ENCODE peak calls at places on chromosomes 11 and 22, in seven cellular contexts. J is NCI-H1105; D is activated naive CD8-positive, alpha-beta T cell treated with anti-CD3 and anti-CD28 coated beads, Interleukin-2, amount 10 ng/mL, durations not matched to agents 7 days and 5 days; Z is 8988T; H is epithelial cell of prostate; I is left lung; A is OCI-LY7. L is an unnamed sample.

GRCh38 chr22:41596776-41597634 is 7.4 kb upstream of the PMM1 start:
- DNase-seq in J (peak; percentile 38), D (peak; percentile 63), Z (peak; percentile 76), H (no peak), I (peak; percentile 83), A (peak; percentile 45), L (peak; percentile 55)

GRCh38 chr11:86803136-86803535 is 2.8 kb downstream of the PRSS23 start:
- DNase-seq in J (no peak), D (no peak), Z (no peak), H (no peak), I (no peak), A (no peak), L (no peak)

GRCh38 chr11:126799974-126800373 is 200.6 kb downstream of the KIRREL3 start:
- DNase-seq in J (no peak), D (no peak), Z (no peak), H (no peak), I (no peak), A (no peak), L (no peak)

GRCh38 chr11:44726278-44727113 is at the start of gene TSPAN18:
- DNase-seq in J (no peak), D (peak; percentile 48), Z (peak; percentile 76), H (no peak), I (no peak), A (peak; percentile 26), L (peak; percentile 73)

GRCh38 chr11:111729441-111729840 is 36.7 kb downstream of the PPP2R1B start:
- DNase-seq in J (peak; percentile 23), D (no peak), Z (no peak), H (no peak), I (no peak), A (no peak), L (no peak)

GRCh38 chr11:40306938-40307548 is 1152.4 kb downstream of the LRRC4C start:
- DNase-seq in J (peak; percentile 57), D (no peak), Z (peak; percentile 29), H (no peak), I (no peak), A (peak; percentile 26), L (peak; percentile 52)

GRCh38 chr11:94507485-94507884 is 4.8 kb upstream of the C11orf97 start:
- DNase-seq in J (no peak), D (no peak), Z (no peak), H (peak; percentile 33), I (no peak), A (no peak), L (no peak)

GRCh38 chr11:68314886-68315580 is 2.6 kb downstream of the LRP5 start:
- DNase-seq in J (no peak), D (no peak), Z (peak; percentile 69), H (no peak), I (no peak), A (no peak), L (no peak)

GRCh38 chr11:122192634-122193245 is 76.7 kb upstream of the BLID start:
- DNase-seq in J (no peak), D (no peak), Z (no peak), H (no peak), I (no peak), A (no peak), L (no peak)

GRCh38 chr11:12271241-12271640 is 106.1 kb upstream of the PARVA start:
- DNase-seq in J (no peak), D (no peak), Z (no peak), H (no peak), I (no peak), A (no peak), L (no peak)

GRCh38 chr11:58027341-58027740 is 3.4 kb upstream of the OR6Q1 start:
- DNase-seq in J (no peak), D (no peak), Z (no peak), H (no peak), I (no peak), A (no peak), L (no peak)

GRCh38 chr11:35487532-35488078 is 37.8 kb downstream of the PAMR1 start:
- DNase-seq in J (no peak), D (no peak), Z (peak; percentile 26), H (no peak), I (no peak), A (peak; percentile 2), L (peak; percentile 63)

GRCh38 chr22:23007823-23008222 is 62.5 kb upstream of the GNAZ start:
- DNase-seq in J (no peak), D (no peak), Z (no peak), H (no peak), I (no peak), A (no peak), L (no peak)

GRCh38 chr11:124961972-124962609 is 8.1 kb downstream of the CCDC15 start:
- DNase-seq in J (peak; percentile 63), D (no peak), Z (no peak), H (peak; percentile 26), I (no peak), A (peak; percentile 73), L (peak; percentile 35)

GRCh38 chr22:36350751-36351594 is 36.8 kb downstream of the MYH9 start:
- DNase-seq in J (no peak), D (no peak), Z (no peak), H (no peak), I (no peak), A (no peak), L (no peak)

GRCh38 chr11:19259487-19260345 is 19.0 kb upstream of the E2F8 start:
- DNase-seq in J (peak; percentile 32), D (peak; percentile 71), Z (no peak), H (no peak), I (peak; percentile 84), A (peak; percentile 70), L (peak; percentile 67)

GRCh38 chr11:2886191-2886894 is 768 bp upstream of the CDKN1C start:
- DNase-seq in J (no peak), D (no peak), Z (no peak), H (no peak), I (peak; percentile 87), A (peak; percentile 30), L (peak; percentile 55)

GRCh38 chr11:61697764-61698163 is 17.6 kb downstream of the DAGLA start:
- DNase-seq in J (no peak), D (no peak), Z (no peak), H (no peak), I (no peak), A (no peak), L (no peak)

GRCh38 chr22:48746789-48747425 is 1080.8 kb downstream of the BRD1 start:
- DNase-seq in J (no peak), D (no peak), Z (no peak), H (no peak), I (peak; percentile 65), A (no peak), L (no peak)

GRCh38 chr11:70535191-70535971 is 137.1 kb downstream of the CTTN start:
- DNase-seq in J (no peak), D (no peak), Z (no peak), H (no peak), I (no peak), A (no peak), L (no peak)

GRCh38 chr11:68040121-68040956 is 1.5 kb downstream of the TCIRG1 start:
- DNase-seq in J (no peak), D (peak; percentile 70), Z (peak; percentile 95), H (no peak), I (peak; percentile 92), A (peak; percentile 84), L (peak; percentile 93)

GRCh38 chr11:130407978-130408377 is 20.4 kb downstream of the ADAMTS8 start:
- DNase-seq in J (no peak), D (no peak), Z (peak; percentile 69), H (peak; percentile 66), I (no peak), A (no peak), L (no peak)

GRCh38 chr11:74566386-74566960 is 25.9 kb upstream of the POLD3 start:
- DNase-seq in J (no peak), D (no peak), Z (no peak), H (no peak), I (no peak), A (no peak), L (no peak)

GRCh38 chr22:45587638-45588481 is 83.8 kb upstream of the ATXN10 start:
- DNase-seq in J (no peak), D (no peak), Z (no peak), H (no peak), I (peak; percentile 12), A (no peak), L (no peak)

GRCh38 chr11:32418836-32419235 is 16.5 kb downstream of the WT1 start:
- DNase-seq in J (no peak), D (no peak), Z (no peak), H (no peak), I (no peak), A (no peak), L (no peak)

GRCh38 chr11:116357769-116358544 is 414.8 kb downstream of the BUD13 start:
- DNase-seq in J (no peak), D (peak; percentile 37), Z (no peak), H (no peak), I (peak; percentile 82), A (no peak), L (no peak)

GRCh38 chr11:12280838-12281565 is 96.4 kb upstream of the PARVA start:
- DNase-seq in J (no peak), D (no peak), Z (peak; percentile 5), H (no peak), I (no peak), A (no peak), L (no peak)

GRCh38 chr11:126359431-126360048 is 4.1 kb downstream of the ST3GAL4 start:
- DNase-seq in J (peak; percentile 92), D (no peak), Z (no peak), H (no peak), I (no peak), A (no peak), L (no peak)

GRCh38 chr22:47994899-47995573 is 1232.6 kb downstream of the TBC1D22A start:
- DNase-seq in J (no peak), D (no peak), Z (no peak), H (no peak), I (no peak), A (no peak), L (no peak)

GRCh38 chr22:39940757-39941305 is 19.4 kb upstream of the TMA7B start:
- DNase-seq in J (no peak), D (no peak), Z (no peak), H (no peak), I (no peak), A (peak; percentile 39), L (no peak)

GRCh38 chr22:31347251-31348008 is 1.3 kb upstream of the PATZ1 start:
- DNase-seq in J (peak; percentile 46), D (peak; percentile 69), Z (peak; percentile 49), H (no peak), I (peak; percentile 90), A (peak; percentile 77), L (peak; percentile 78)

GRCh38 chr11:61733120-61733978 is 19.1 kb upstream of the MYRF start:
- DNase-seq in J (peak; percentile 84), D (peak; percentile 82), Z (peak; percentile 100), H (peak; percentile 16), I (peak; percentile 96), A (peak; percentile 85), L (peak; percentile 87)

GRCh38 chr11:102936864-102937509 is 18.5 kb downstream of the MMP13 start:
- DNase-seq in J (no peak), D (no peak), Z (no peak), H (no peak), I (no peak), A (no peak), L (no peak)

GRCh38 chr22:31954535-31955326 is 10.4 kb downstream of the YWHAH start:
- DNase-seq in J (no peak), D (no peak), Z (no peak), H (no peak), I (no peak), A (no peak), L (no peak)

GRCh38 chr11:134792044-134792443 is 380.0 kb upstream of the B3GAT1 start:
- DNase-seq in J (no peak), D (no peak), Z (no peak), H (no peak), I (no peak), A (no peak), L (no peak)

GRCh38 chr11:73350908-73351636 is 25.1 kb upstream of the RELT start:
- DNase-seq in J (peak; percentile 36), D (peak; percentile 59), Z (peak; percentile 94), H (no peak), I (peak; percentile 82), A (peak; percentile 78), L (peak; percentile 61)

GRCh38 chr11:102603091-102603490 is 22.0 kb downstream of the MMP20 start:
- DNase-seq in J (no peak), D (no peak), Z (no peak), H (no peak), I (no peak), A (no peak), L (no peak)

GRCh38 chr11:98107736-98108135 is 913.0 kb upstream of the CNTN5 start:
- DNase-seq in J (peak; percentile 92), D (no peak), Z (no peak), H (no peak), I (no peak), A (no peak), L (peak; percentile 0)